ENCODE peak calls at places on chromosomes 7 and 10, in four cellular contexts. V is fibroblast of mammary gland, X is mesothelial cell of epicardium, M is GM12865. D is an unnamed sample.

GRCh38 chr7:22193361-22194016 is 163.5 kb downstream of the RAPGEF5 start:
- DNase-seq in M (no peak), V (peak), X (peak), D (no peak)

GRCh38 chr10:77907900-77908717 is 18.4 kb downstream of the DLG5 start:
- DNase-seq in V (no peak), X (no peak), M (peak), D (no peak)

GRCh38 chr7:74002474-74003017 is 25.4 kb upstream of the ELN start:
- DNase-seq in X (no peak), V (peak), M (peak), D (no peak)

GRCh38 chr10:103238506-103239252 is 7.0 kb upstream of the RPEL1 start:
- DNase-seq in X (no peak), M (no peak), V (peak), D (no peak)

GRCh38 chr10:69797959-69798358 is 3.7 kb upstream of the COL13A1 start:
- DNase-seq in V (no peak), X (no peak), M (no peak), D (no peak)

GRCh38 chr10:72177454-72177853 is 38.4 kb upstream of the ANAPC16 start:
- DNase-seq in X (no peak), M (no peak), V (no peak), D (no peak)

GRCh38 chr10:29102233-29102632 is 186.6 kb upstream of the LYZL1 start:
- DNase-seq in M (no peak), X (peak), V (no peak), D (no peak)

GRCh38 chr10:89454561-89455347 is 40.4 kb downstream of the IFIT5 start:
- DNase-seq in V (no peak), X (no peak), M (no peak), D (no peak)

GRCh38 chr7:101859411-101860106 is 42.1 kb downstream of the CUX1 start:
- DNase-seq in V (peak), X (no peak), M (no peak), D (no peak)

GRCh38 chr7:158532093-158532627 is 55.5 kb downstream of the PTPRN2 start:
- DNase-seq in X (no peak), M (no peak), V (no peak), D (no peak)

GRCh38 chr10:75492151-75492550 is 60.7 kb downstream of the LRMDA start:
- DNase-seq in M (no peak), V (no peak), X (no peak), D (no peak)

GRCh38 chr7:691361-692045 is 35.0 kb upstream of the DNAAF5 start:
- DNase-seq in V (no peak), M (no peak), X (no peak), D (no peak)

GRCh38 chr10:116765549-116766162 is 23.3 kb upstream of the HSPA12A start:
- DNase-seq in V (peak), X (no peak), M (peak), D (no peak)

GRCh38 chr10:43121444-43121843 is 16.8 kb upstream of the CSGALNACT2 start:
- DNase-seq in M (peak), X (no peak), V (no peak), D (no peak)

GRCh38 chr7:87420173-87420572 is 55.3 kb downstream of the ABCB4 start:
- DNase-seq in V (no peak), X (no peak), M (no peak), D (no peak)

GRCh38 chr7:13197501-13197900 is 510.1 kb downstream of the ARL4A start:
- DNase-seq in X (no peak), V (peak), M (no peak), D (no peak)

GRCh38 chr7:43785425-43785824 is 26.9 kb downstream of the BLVRA start:
- DNase-seq in M (no peak), V (peak), X (peak), D (no peak)

GRCh38 chr10:43221419-43222293 is 45.2 kb downstream of the RASGEF1A start:
- DNase-seq in V (no peak), M (no peak), X (no peak), D (no peak)

GRCh38 chr7:28356619-28357018 is 55.7 kb upstream of the CREB5 start:
- DNase-seq in M (no peak), X (no peak), V (no peak), D (no peak)

GRCh38 chr10:70910486-70911350 is 22.4 kb upstream of the PCBD1 start:
- DNase-seq in M (no peak), X (no peak), V (no peak), D (no peak)

GRCh38 chr10:101080933-101081546 is 19.3 kb downstream of the KAZALD1 start:
- DNase-seq in M (no peak), V (peak), X (peak), D (no peak)

GRCh38 chr10:100646033-100646432 is 99.3 kb upstream of the PAX2 start:
- DNase-seq in V (no peak), X (no peak), M (no peak), D (no peak)

GRCh38 chr10:124706462-124706857 is 37.7 kb downstream of the FAM53B start:
- DNase-seq in M (no peak), X (no peak), V (no peak), D (no peak)

GRCh38 chr7:27123021-27123476 is 7.5 kb downstream of the HOXA4 start:
- DNase-seq in V (no peak), M (no peak), X (peak), D (no peak)

GRCh38 chr10:10623958-10624590 is 393.6 kb upstream of the CELF2 start:
- DNase-seq in M (no peak), V (peak), X (no peak), D (no peak)

GRCh38 chr7:97179454-97180104 is 62.1 kb downstream of the SDHAF3 start:
- DNase-seq in V (peak), M (peak), X (peak), D (peak)

GRCh38 chr7:916291-916941 is 38.1 kb downstream of the ADAP1 start:
- DNase-seq in M (no peak), V (no peak), X (peak), D (no peak)

GRCh38 chr7:27606270-27607209 is 56.1 kb downstream of the HIBADH start:
- DNase-seq in X (no peak), V (peak), M (no peak), D (no peak)

GRCh38 chr10:30387646-30388243 is 38.7 kb upstream of the MTPAP start:
- DNase-seq in X (no peak), V (peak), M (no peak), D (no peak)

GRCh38 chr10:132942101-132942739 is at the start of gene CFAP46:
- DNase-seq in X (peak), V (peak), M (no peak), D (peak)

GRCh38 chr7:137667633-137668387 is 179.0 kb downstream of the DGKI start:
- DNase-seq in M (peak), V (peak), X (no peak), D (no peak)

GRCh38 chr7:158572000-158572828 is 15.4 kb downstream of the PTPRN2 start:
- DNase-seq in X (no peak), V (peak), M (no peak), D (no peak)

GRCh38 chr10:12969951-12970350 is 31.6 kb downstream of the CCDC3 start:
- DNase-seq in X (no peak), V (no peak), M (no peak), D (no peak)

GRCh38 chr10:95247200-95247880 is 43.5 kb downstream of the PDLIM1 start:
- DNase-seq in M (no peak), V (peak), X (no peak), D (no peak)

GRCh38 chr10:35613597-35614226 is 8.6 kb downstream of the GJD4 start:
- DNase-seq in M (no peak), X (no peak), V (peak), D (no peak)

DNA sequence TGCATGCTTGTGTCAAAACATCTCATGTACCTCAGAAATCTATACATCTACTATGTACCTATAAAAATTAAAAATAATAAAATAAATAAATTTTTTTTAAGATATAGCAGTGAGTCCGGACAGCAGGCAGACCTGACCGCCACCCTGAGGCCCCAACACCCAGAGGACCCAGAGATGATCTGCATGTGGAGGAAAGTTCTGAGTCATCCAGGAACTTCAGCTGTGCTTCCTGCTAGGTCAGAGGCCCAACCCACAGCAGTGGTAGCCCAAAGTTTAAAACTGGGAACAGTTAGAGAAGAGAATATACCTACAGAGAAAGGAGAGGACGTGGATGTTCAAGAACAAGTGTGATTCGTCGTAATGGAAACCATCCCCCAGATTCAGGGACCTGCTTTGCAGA is 683.7 kb upstream of the NRP1 start:
- DNase-seq in M (no peak), X (no peak), V (peak), D (peak)
- TF ChIP-seq CTCF in M (no peak), X (no peak), V (no peak), D (no peak)

GRCh38 chr10:119301397-119301796 is 94.0 kb downstream of the GRK5 start:
- DNase-seq in V (no peak), X (no peak), M (peak), D (no peak)

GRCh38 chr10:119298788-119299187 is 91.4 kb downstream of the GRK5 start:
- DNase-seq in V (no peak), M (no peak), X (no peak), D (no peak)

GRCh38 chr10:119302172-119302571 is 94.8 kb downstream of the GRK5 start:
- DNase-seq in X (no peak), M (no peak), V (no peak), D (no peak)

GRCh38 chr10:119297207-119297968 is 90.0 kb downstream of the GRK5 start:
- DNase-seq in M (no peak), V (no peak), X (no peak), D (no peak)

DNA sequence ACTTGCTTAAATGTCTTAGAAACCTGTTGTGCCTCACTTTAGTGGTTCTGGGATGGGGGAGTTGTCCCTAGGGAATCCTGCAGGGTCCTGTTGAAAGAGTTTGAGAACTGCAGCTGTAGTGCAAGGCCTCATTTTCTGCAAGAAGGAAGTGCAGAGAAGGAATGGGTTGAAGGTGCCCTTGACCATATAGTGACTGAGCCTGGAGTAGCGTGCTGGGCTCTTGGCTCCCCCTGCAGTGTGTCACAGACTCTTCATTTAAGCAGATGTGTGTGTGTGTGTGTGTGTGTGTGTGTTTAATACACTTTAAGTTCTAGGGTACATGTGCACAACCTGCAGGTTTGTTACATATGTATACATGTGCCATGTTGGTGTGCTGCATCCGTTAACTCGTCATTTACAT is 92.2 kb downstream of the GRK5 start:
- DNase-seq in M (peak), V (peak), X (no peak), D (no peak)
- TF ChIP-seq CTCF in M (no peak), V (peak), X (no peak), D (no peak)

GRCh38 chr10:48549236-48549635 is 55.6 kb downstream of the ARHGAP22 start:
- DNase-seq in M (no peak), V (no peak), X (no peak), D (no peak)

GRCh38 chr10:48550071-48550691 is 54.7 kb downstream of the ARHGAP22 start:
- DNase-seq in V (no peak), X (no peak), M (no peak), D (no peak)

GRCh38 chr10:48547061-48547895 is 57.6 kb downstream of the ARHGAP22 start:
- DNase-seq in V (no peak), X (peak), M (no peak), D (no peak)

GRCh38 chr10:48547981-48548380 is 56.9 kb downstream of the ARHGAP22 start:
- DNase-seq in X (no peak), M (no peak), V (no peak), D (no peak)

GRCh38 chr10:48548531-48549135 is 56.2 kb downstream of the ARHGAP22 start:
- DNase-seq in M (no peak), V (no peak), X (no peak), D (no peak)
- TF ChIP-seq CTCF in M (no peak), V (no peak), X (no peak), D (no peak)

DNA sequence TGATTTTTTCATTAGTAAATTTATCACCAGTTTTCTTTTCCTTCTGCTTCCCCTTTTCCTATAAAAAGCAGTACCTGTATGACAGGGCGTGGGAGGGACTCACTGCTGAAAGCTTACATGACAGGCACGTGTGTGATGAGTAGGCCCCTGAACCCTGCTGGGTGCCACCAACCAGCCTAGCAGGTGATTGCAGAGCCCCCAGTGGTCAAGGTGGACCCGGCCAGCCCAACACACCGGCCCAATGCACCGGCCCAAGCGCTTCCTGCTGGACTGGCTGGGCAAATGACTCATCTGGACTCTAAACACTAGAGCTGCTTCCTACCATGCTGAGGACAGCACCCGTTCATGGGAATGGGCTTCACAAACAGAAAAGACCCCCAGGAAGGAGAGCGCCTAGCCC is 89.8 kb upstream of the TMEM72 start:
- DNase-seq in V (no peak), X (no peak), M (no peak), D (no peak)
- TF ChIP-seq CTCF in V (no peak), X (no peak), M (no peak), D (no peak)

GRCh38 chr7:80206763-80207162 is 72.1 kb downstream of the GNAI1 start:
- DNase-seq in V (no peak), M (peak), X (no peak), D (no peak)
- TF ChIP-seq CTCF in V (no peak), M (no peak), X (no peak), D (no peak)

DNA sequence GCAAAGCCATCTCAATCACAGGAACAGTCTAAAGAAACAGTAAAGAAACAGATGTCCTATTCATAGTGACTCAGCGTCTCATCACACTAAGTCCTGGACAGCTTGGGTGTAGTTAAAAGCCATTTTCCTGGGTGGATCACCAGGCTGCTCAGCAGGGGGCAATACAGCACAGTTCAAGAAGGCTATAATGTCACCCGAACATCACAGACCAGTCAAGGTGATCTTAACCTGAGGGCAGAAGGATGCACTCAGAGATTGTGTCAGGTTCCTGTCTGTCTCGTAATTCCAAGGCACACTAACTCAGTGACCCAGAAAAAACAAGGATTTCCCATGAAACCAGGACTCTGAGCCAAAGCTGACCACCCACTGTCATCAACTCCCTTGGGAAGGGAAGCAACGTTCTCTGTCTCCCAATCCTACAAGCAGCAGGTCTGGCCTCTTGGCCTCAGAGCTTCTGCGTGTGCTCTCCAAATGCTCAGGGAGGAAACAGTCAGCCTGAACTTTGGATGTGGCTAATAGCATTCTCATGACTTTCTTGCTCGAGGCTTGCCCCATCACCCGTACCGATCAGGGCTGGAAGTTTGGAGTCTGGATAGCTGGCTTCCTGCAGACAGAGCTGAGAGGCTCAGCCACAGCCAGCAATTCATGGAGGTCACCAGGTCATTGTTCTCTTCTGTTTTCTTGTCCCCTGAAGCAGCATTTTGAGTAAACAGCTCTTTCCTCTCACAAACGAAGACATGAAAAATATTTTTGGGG is 90.4 kb upstream of the FAM171A1 start:
- DNase-seq in V (peak), X (no peak), M (peak), D (no peak)
- TF ChIP-seq CTCF in V (peak), X (no peak), M (no peak), D (no peak)

DNA sequence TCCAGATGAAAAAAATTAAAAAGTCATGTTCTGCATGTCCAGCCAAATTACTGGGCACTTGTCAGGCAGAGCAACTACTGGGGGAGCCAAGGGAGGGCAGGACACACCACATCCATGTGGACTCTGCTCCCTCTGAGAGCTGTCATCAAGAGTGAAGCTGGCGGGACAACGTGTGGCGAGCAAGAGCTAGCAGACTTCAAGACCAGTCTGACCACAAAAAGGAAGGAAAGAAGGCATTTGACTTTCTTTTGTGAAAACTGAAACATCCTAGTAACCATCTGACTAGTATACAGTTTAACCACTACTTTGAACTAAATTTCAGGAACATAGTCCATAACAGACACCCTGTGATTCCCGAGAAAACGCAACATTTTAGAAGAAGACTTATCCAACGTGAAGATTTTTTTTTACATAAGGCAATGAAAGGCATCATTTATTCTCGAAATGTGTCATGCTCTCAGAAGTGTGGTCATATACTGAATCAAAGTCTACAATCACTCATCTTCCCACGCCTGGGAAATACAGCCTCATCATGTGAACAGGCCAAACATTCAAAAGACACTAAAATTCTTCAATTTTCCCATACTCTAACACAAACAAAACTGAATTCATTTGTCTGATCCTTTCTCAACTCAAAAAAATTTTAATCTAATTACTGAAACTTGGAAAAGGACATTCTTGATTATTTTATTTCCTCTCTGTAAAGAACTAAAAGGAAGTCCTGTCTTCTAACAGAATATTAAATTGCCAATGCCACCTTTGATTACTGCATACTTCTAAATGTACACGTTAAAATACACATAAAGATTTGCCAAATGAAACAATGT is 15.5 kb downstream of the CYTH3 start:
- DNase-seq in V (peak), M (peak), X (no peak), D (peak)
- TF ChIP-seq CTCF in V (no peak), M (no peak), X (no peak), D (no peak)

DNA sequence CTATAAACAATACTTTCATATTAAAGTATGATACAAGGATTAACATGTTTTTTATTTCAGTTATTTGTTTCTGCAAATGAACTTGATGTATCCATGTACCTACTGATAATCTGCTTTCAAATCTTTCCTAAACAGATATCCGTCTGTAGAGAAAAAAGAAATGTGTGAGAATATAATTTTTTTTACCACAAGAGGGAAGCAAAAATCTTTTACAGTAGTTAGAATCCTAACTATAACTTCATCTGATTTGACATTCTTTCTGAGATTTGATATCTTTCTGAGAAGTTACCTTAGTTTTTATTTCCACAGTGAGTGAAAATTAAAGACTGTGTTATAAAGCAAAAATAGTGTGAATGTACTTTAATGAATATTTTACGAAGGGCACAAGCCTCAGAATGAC is 203.9 kb upstream of the PCLO start:
- DNase-seq in M (no peak), X (no peak), V (no peak), D (no peak)
- TF ChIP-seq CTCF in M (no peak), X (peak), V (no peak), D (no peak)

GRCh38 chr7:103524042-103524907 is 78.3 kb upstream of the SLC26A5 start:
- DNase-seq in M (peak), X (no peak), V (peak), D (no peak)
- TF ChIP-seq CTCF in M (peak), X (no peak), V (peak), D (peak)